ENCODE peak calls at places on chromosomes 6 and 20, in six cellular contexts. E is upper lobe of right lung; H is body of pancreas; J is SJSA1; F is CD8-positive, alpha-beta T cell; Z is cardiac muscle cell. P is an unnamed sample.

GRCh38 chr20:33415948-33416347 is 14.6 kb upstream of the CDK5RAP1 start:
- DNase-seq in J (no peak), Z (peak; percentile 50), E (no peak), H (peak; percentile 28), F (no peak), P (no peak)

GRCh38 chr6:27760464-27760863 is 151.7 kb downstream of the OR2B2 start:
- DNase-seq in E (no peak), Z (no peak), H (no peak), F (no peak), J (no peak), P (no peak)

GRCh38 chr6:130162421-130162820 is 60.3 kb downstream of the SAMD3 start:
- DNase-seq in J (no peak), F (no peak), Z (no peak), E (no peak), H (no peak), P (no peak)

GRCh38 chr6:53192590-53193232 is 44.1 kb upstream of the GCM1 start:
- DNase-seq in F (no peak), H (no peak), Z (no peak), E (no peak), J (no peak), P (no peak)

GRCh38 chr20:1888796-1889463 is 6.3 kb upstream of the SIRPA start:
- DNase-seq in J (no peak), F (no peak), H (peak; percentile 43), Z (no peak), E (no peak), P (no peak)

GRCh38 chr20:19335341-19335740 is 122.9 kb downstream of the SLC24A3 start:
- DNase-seq in Z (no peak), J (no peak), H (no peak), E (no peak), F (no peak), P (no peak)

GRCh38 chr20:23445596-23446217 is 6.2 kb downstream of the CSTL1 start:
- DNase-seq in J (peak; percentile 60), H (no peak), F (no peak), E (no peak), Z (no peak), P (no peak)

GRCh38 chr6:127458817-127459216 is 372 bp downstream of the KIAA0408 start:
- DNase-seq in Z (peak; percentile 10), J (no peak), E (no peak), H (peak; percentile 53), F (no peak), P (no peak)

GRCh38 chr6:150194200-150194599 is 51.4 kb downstream of the PPP1R14C start:
- DNase-seq in J (no peak), F (no peak), Z (no peak), H (no peak), E (no peak), P (no peak)

GRCh38 chr20:57439432-57439831 is 48.2 kb downstream of the RBM38 start:
- DNase-seq in H (peak; percentile 93), E (peak; percentile 94), Z (no peak), J (no peak), F (no peak), P (no peak)

GRCh38 chr6:26336355-26337198 is 28.4 kb upstream of the BTN3A2 start:
- DNase-seq in E (no peak), Z (no peak), F (no peak), J (no peak), H (no peak), P (no peak)

GRCh38 chr6:74362391-74362790 is 666.4 kb downstream of the CD109 start:
- DNase-seq in J (no peak), E (no peak), Z (no peak), F (no peak), H (no peak), P (no peak)

GRCh38 chr6:46502486-46503119 is 11.4 kb upstream of the RCAN2 start:
- DNase-seq in H (no peak), J (no peak), E (no peak), F (no peak), Z (no peak), P (no peak)

GRCh38 chr20:711526-711925 is 35.9 kb upstream of the SCRT2 start:
- DNase-seq in Z (no peak), H (no peak), F (no peak), J (no peak), E (no peak), P (no peak)

GRCh38 chr6:138331444-138331843 is 46.3 kb upstream of the SMIM28 start:
- DNase-seq in E (no peak), Z (no peak), H (no peak), F (no peak), J (no peak), P (no peak)

GRCh38 chr6:12601881-12602280 is 114.7 kb upstream of the PHACTR1 start:
- DNase-seq in Z (no peak), H (no peak), J (no peak), F (no peak), E (no peak), P (no peak)

GRCh38 chr6:6661684-6662083 is 73.2 kb downstream of the LY86 start:
- DNase-seq in F (no peak), Z (peak; percentile 25), E (no peak), J (no peak), H (peak; percentile 79), P (no peak)

GRCh38 chr6:35014786-35015185 is 125.7 kb downstream of the ANKS1A start:
- DNase-seq in E (no peak), Z (no peak), H (no peak), F (no peak), J (no peak), P (no peak)

GRCh38 chr20:37971561-37972127 is 61.6 kb downstream of the TTI1 start:
- DNase-seq in J (no peak), H (no peak), E (no peak), Z (no peak), F (no peak), P (no peak)

GRCh38 chr6:142845143-142845571 is 99.8 kb downstream of the HIVEP2 start:
- DNase-seq in Z (no peak), F (no peak), J (no peak), E (no peak), H (no peak), P (peak; percentile 42)

GRCh38 chr6:24768361-24768760 is 6.4 kb upstream of the GMNN start:
- DNase-seq in E (no peak), H (no peak), J (peak; percentile 54), F (no peak), Z (no peak), P (no peak)

GRCh38 chr20:57568960-57569359 is 8.1 kb downstream of the PCK1 start:
- DNase-seq in J (no peak), Z (no peak), H (no peak), E (no peak), F (no peak), P (no peak)

GRCh38 chr6:82686719-82687118 is 323.1 kb downstream of the TPBG start:
- DNase-seq in E (no peak), H (no peak), Z (no peak), F (no peak), J (no peak), P (no peak)

GRCh38 chr6:8157839-8158238 is 55.5 kb upstream of the EEF1E1 start:
- DNase-seq in J (no peak), H (no peak), E (no peak), Z (no peak), F (no peak), P (no peak)

GRCh38 chr6:37018152-37019064 is 13.0 kb downstream of the FGD2 start:
- DNase-seq in E (peak; percentile 94), Z (peak; percentile 92), H (peak; percentile 94), F (peak; percentile 78), J (peak; percentile 91), P (peak; percentile 92)

GRCh38 chr6:143332153-143332845 is 118.2 kb downstream of the ADAT2 start:
- DNase-seq in H (no peak), J (no peak), Z (no peak), E (no peak), F (no peak), P (no peak)

GRCh38 chr20:57523782-57524181 is 1.2 kb downstream of the CTCFL start:
- DNase-seq in E (no peak), J (no peak), Z (no peak), H (no peak), F (no peak), P (no peak)

GRCh38 chr20:43165611-43166010 is 24.1 kb downstream of the PTPRT start:
- DNase-seq in F (no peak), E (no peak), J (no peak), H (no peak), Z (no peak), P (no peak)

DNA sequence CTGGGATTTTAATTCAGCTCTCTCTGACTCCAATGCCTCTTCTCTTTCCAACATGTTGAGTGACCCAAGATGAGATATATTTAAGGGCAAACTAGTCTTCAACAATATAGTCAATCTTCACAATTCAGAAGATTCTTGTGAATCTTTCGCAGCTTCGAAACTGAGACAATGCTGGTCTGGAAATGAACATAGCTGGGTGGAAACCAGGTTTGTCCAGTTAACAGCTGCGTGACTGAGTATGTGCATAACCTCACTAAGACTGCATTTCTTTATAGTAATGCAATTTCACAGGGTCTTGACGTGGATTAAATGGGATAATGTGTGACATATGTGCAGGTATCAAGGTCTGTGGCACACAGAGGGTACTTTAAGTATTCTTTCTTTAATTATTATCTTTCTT is 18.9 kb downstream of the PTPRT start:
- DNase-seq in H (no peak), J (no peak), E (no peak), F (no peak), Z (no peak), P (no peak)
- H3K4me1 ChIP-seq in H (no peaks in the 10 kb centered on the region), J (no peaks in the 10 kb centered on the region), E (no peaks in the 10 kb centered on the region), F (no peaks in the 10 kb centered on the region), Z (no peaks in the 10 kb centered on the region), P (no peaks in the 10 kb centered on the region)

GRCh38 chr20:62646851-62647520 is 4.7 kb downstream of the SLCO4A1 start:
- DNase-seq in H (peak; percentile 63), J (no peak), F (no peak), E (no peak), Z (no peak), P (no peak)
- H3K4me1 ChIP-seq in H (peaks cover 48% of the 10 kb centered on the region), J (peaks cover 25% of the 10 kb centered on the region), F (peaks cover 26% of the 10 kb centered on the region), E (peaks cover 22% of the 10 kb centered on the region), Z (peaks cover 5% of the 10 kb centered on the region), P (peaks cover 41% of the 10 kb centered on the region)

DNA sequence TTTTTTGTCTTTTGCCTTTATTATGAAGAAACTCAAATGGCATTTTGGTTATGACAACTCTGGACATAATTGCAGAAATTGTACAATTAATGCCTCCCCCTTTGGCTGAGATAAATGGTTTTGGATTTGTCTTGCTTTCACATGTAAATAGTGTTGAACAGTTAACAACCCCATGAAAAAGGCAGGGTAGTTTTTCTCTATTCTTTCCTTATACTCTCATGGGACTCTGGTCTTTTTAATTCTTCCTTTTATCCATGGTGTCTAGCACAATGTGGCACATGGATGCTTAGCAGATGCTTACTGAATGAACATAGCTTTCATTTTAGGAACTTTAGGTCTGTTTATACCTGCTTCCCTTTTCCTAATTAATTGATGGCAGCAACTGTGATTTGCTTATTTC is 75.6 kb downstream of the NCOA3 start:
- DNase-seq in J (no peak), Z (no peak), E (no peak), H (no peak), F (no peak), P (no peak)
- H3K4me1 ChIP-seq in J (peaks cover 39% of the 10 kb centered on the region), Z (peaks cover 39% of the 10 kb centered on the region), E (peaks cover 64% of the 10 kb centered on the region), H (peaks cover 47% of the 10 kb centered on the region), F (peaks cover 33% of the 10 kb centered on the region), P (peaks cover 65% of the 10 kb centered on the region)

DNA sequence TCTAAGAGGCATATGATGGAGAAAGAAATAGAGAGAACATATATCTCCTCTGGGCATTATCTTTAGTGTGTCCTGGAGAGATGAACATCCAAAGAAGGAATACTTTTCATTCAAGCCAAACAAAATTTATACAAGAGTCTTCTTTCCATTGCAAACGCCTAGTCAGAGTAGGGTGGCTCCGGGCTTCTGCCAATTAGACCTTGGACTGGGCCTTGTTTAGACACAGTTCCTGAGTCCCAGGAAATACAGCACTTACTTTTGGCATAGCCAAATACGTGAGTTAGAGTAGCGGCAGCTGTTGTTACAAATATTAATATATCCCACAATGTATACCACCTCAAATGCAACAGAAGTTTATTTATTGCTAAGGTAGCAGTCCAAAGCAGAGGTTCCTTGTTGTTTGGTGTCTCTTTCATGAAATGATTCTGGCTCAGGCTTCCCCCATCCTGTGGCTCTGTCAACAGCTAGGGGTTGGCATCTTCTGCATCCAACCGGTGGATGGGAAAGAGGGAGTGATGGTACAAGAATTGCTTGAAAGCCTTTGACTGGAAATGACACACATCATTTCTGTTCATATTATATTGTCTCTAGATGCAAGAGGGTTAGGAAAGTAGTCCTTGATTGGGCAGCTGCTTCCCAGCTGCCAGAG is 148.0 kb upstream of the SPACA1 start:
- DNase-seq in J (no peak), H (no peak), Z (no peak), E (no peak), F (no peak), P (no peak)
- H3K4me1 ChIP-seq in J (peaks cover 12% of the 10 kb centered on the region), H (no peaks in the 10 kb centered on the region), Z (no peaks in the 10 kb centered on the region), E (no peaks in the 10 kb centered on the region), F (no peaks in the 10 kb centered on the region), P (no peaks in the 10 kb centered on the region)

P was measured in CD4-positive, alpha-beta memory T cell.